ENCODE peak calls at places on chromosomes 2 and 18, in five cellular contexts. T is transverse colon, A is IMR-90, Z is spleen, M is Peyer's patch. O is an unnamed sample.

GRCh38 chr2:202716953-202717597 is 82.3 kb downstream of the FAM117B start:
- DNase-seq in T (no peak), A (no peak), Z (no peak), M (no peak), O (no peak)

GRCh38 chr2:96535331-96535730 is 1.2 kb upstream of the ARID5A start:
- DNase-seq in T (no peak), A (no peak), Z (peak), M (no peak), O (no peak)

GRCh38 chr2:152166633-152167032 is 8.9 kb downstream of the STAM2 start:
- DNase-seq in T (no peak), A (peak), Z (no peak), M (no peak), O (peak)

GRCh38 chr18:2087877-2088673 is 483.2 kb downstream of the METTL4 start:
- DNase-seq in T (no peak), A (no peak), Z (no peak), M (no peak), O (no peak)

GRCh38 chr2:36290306-36290705 is 65.3 kb upstream of the CRIM1 start:
- DNase-seq in T (no peak), A (no peak), Z (no peak), M (no peak), O (no peak)

GRCh38 chr2:196131949-196132925 is 39.1 kb downstream of the STK17B start:
- DNase-seq in T (no peak), A (peak), Z (no peak), M (no peak), O (peak)

GRCh38 chr2:15929861-15930260 is 10.5 kb upstream of the MYCN start:
- DNase-seq in T (no peak), A (no peak), Z (no peak), M (no peak), O (no peak)

GRCh38 chr2:159202568-159203071 is 83.9 kb downstream of the WDSUB1 start:
- DNase-seq in T (peak), A (peak), Z (no peak), M (peak), O (no peak)

GRCh38 chr2:8306530-8307351 is 375.1 kb upstream of the ID2 start:
- DNase-seq in T (no peak), A (peak), Z (no peak), M (no peak), O (no peak)

GRCh38 chr2:84493494-84493893 is 22.8 kb upstream of the DNAH6 start:
- DNase-seq in T (no peak), A (peak), Z (no peak), M (no peak), O (no peak)

GRCh38 chr2:12915792-12916191 is 199.1 kb downstream of the TRIB2 start:
- DNase-seq in T (no peak), A (peak), Z (no peak), M (no peak), O (no peak)

GRCh38 chr2:10271946-10272345 is 30.8 kb upstream of the HPCAL1 start:
- DNase-seq in T (peak), A (no peak), Z (peak), M (no peak), O (no peak)

GRCh38 chr18:11110509-11110908 is 38.9 kb downstream of the PIEZO2 start:
- DNase-seq in T (no peak), A (no peak), Z (no peak), M (no peak), O (no peak)

GRCh38 chr2:174076948-174077347 is 111.8 kb upstream of the SP3 start:
- DNase-seq in T (no peak), A (no peak), Z (no peak), M (no peak), O (no peak)

GRCh38 chr2:37378411-37378810 is 34.0 kb downstream of the QPCT start:
- DNase-seq in T (no peak), A (peak), Z (no peak), M (no peak), O (no peak)

GRCh38 chr18:55264108-55264507 is 304.8 kb upstream of the CCDC68 start:
- DNase-seq in T (no peak), A (peak), Z (no peak), M (no peak), O (no peak)

GRCh38 chr2:238670341-238670681 is 177.6 kb upstream of the TWIST2 start:
- DNase-seq in T (no peak), A (no peak), Z (no peak), M (no peak), O (no peak)

GRCh38 chr2:106537711-106538275 is 50.6 kb downstream of the CD8B2 start:
- DNase-seq in T (no peak), A (no peak), Z (no peak), M (no peak), O (no peak)

GRCh38 chr2:27798948-27799645 is 27.6 kb downstream of the MRPL33 start:
- DNase-seq in T (peak), A (peak), Z (no peak), M (no peak), O (no peak)

GRCh38 chr2:36451512-36451911 is 95.9 kb downstream of the CRIM1 start:
- DNase-seq in T (no peak), A (peak), Z (no peak), M (no peak), O (peak)

GRCh38 chr2:1278861-1279260 is 134.4 kb upstream of the TPO start:
- DNase-seq in T (no peak), A (no peak), Z (no peak), M (no peak), O (no peak)
- TF ChIP-seq POLR2A in T (no peak), A (no peak), Z (no peak), M (no peak), O (no peak)

DNA sequence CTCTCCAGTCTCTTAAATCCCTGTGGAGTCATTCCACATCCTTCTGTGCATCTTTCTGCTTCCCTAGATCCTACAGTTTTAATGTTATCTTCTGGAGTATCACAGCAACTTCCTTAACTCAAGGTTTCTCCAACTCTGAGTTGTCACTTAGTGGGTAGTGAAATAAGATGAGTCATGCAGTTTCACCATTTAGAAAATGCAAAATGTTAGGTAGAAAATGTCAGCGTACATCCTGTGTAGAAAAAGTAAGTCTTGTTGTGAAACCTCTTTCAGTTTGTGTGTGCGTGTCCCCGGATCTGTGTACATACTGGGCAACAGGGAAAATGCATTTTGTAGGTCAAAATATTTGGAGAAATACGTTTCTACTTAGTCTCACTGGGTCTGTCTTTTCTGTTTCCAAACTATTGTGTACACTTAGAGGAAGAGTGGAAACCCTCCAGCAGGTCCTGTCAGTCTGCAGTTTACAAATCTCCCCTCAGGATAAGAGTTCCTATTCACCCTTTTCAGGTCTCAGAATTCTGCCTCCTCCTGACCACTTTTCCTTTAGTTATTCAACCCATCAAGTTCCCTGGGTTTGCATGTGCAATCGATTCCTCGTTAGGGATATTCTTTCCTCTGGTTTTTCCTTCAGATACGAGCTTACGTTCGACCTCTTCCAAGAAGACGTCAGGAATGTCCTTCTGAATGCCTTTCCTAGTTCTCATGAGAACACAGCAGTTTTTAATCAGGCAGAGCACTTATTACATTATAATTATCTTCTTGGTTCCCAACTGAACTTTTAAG is 154.8 kb downstream of the TGIF1 start:
- DNase-seq in T (no peak), A (peak), Z (peak), M (no peak), O (peak)
- TF ChIP-seq POLR2A in T (peak), A (peak), Z (no peak), M (no peak), O (peak)

DNA sequence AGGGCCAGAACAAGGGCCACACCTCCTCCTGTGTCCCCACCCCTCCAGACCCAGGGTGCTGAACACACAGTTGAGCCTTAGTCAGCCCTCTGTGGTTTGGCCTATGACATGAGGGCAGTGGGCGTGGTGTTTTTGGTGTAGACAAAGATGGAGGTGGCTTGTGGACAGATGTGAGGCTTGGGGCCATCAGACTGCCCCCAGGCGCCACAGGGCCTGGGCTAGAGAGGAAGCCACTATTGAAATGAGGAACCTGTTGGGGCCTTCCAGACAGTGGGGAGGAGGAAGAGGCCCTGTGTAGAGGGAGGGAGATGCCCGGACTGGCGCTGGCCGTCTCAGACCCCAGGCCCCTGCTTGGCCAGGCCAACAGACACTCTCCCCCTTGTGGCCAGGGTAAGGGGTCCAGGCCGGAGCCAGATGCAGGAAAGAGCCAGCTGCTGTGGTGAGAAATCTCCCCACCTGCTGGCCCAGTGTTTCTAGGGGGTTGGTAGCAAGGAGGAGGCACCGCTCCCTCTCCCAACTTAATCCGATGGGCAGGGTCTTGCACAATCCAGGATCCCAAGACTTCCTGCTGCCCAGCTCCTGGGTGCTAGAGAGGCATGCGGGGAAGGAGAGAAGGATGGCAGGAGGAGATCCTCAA is 53.8 kb downstream of the SMAD7 start:
- DNase-seq in T (peak), A (peak), Z (peak), M (peak), O (peak)
- TF ChIP-seq POLR2A in T (no peak), A (no peak), Z (no peak), M (no peak), O (no peak)

DNA sequence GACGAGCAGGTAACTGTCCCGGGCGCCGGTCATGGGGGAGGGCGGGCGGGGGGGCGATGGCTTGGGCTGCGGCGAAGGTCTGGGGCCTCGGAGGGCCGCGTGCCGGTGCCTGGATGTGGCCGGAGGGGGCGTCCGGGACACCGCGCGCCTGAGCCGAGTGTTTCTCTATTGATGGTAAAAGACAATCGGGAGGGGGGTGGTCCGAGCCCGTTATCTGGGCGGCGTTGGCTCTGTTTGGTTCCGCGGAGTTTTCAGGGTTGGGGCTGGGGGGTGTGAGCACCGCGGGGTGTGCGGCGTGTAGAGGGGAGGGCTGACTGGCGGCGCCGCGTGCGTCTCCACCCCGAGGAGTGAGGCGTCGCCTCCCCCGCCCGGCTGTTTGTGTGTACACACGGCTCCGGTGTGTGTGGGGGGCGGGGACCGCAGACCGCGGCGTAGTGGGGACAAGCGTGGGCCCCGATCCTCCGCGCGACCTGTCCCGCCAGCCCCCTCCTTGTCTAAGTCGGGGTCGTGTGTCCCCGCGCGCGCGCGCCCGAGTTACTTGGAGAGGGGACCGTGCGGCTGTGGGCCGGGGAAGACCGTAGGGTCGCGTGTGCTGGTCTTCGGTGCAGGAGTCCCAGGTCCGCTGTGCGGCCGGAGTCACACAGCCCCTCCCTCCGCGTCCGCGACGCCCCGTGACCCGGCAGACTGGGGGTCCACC is 1.6 kb downstream of the CTIF start:
- DNase-seq in T (peak), A (peak), Z (peak), M (peak), O (peak)
- TF ChIP-seq POLR2A in T (no peak), A (no peak), Z (no peak), M (no peak), O (no peak)

GRCh38 chr2:25877431-25878360 is 591 bp downstream of the ASXL2 start:
- DNase-seq in T (peak), A (peak), Z (peak), M (peak), O (peak)
- TF ChIP-seq POLR2A in T (no peak), A (no peak), Z (no peak), M (peak), O (peak)

GRCh38 chr2:162125138-162125537 is 26.9 kb downstream of the GCG start:
- DNase-seq in T (no peak), A (peak), Z (no peak), M (no peak), O (no peak)
- TF ChIP-seq POLR2A in T (no peak), A (no peak), Z (no peak), M (no peak), O (no peak)

DNA sequence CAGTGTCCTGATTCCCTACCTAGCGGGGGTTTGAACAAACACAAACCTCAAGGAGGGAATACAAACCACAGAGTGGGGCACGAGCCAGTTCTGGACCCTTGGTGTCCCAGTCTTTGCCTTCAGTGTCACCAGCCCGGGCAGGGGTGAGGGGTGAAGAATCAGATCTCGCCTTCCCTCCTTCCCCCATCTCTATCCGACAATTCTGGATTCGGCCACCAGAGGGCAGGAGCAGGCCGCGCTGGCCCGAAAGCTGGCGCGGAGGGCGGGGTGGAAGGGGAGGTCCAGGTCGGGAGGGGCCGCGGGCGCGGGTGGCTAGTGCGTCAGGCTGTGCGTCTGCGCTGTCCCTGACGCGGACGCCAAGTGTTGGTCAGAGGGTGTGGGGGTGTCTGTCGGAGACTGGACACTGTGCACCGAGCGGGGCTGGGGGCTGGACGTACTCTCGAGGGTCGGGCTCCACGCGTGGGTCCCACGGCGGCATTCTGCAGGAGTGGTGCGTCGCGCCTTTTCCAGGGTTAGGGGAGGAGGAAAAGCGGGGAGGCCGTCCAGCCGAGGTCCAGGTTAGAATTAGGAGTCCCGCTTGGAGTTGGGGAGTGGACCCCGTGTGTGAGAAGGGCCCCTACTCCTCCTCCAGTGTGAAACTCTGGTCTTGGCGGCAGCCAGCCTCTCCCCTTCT is 2.9 kb upstream of the CRYBA2 start:
- DNase-seq in T (peak), A (peak), Z (peak), M (peak), O (peak)
- TF ChIP-seq POLR2A in T (peak), A (peak), Z (no peak), M (peak), O (no peak)

GRCh38 chr2:64650257-64650656 is 3.5 kb downstream of the SERTAD2 start:
- DNase-seq in T (no peak), A (no peak), Z (no peak), M (no peak), O (no peak)
- TF ChIP-seq POLR2A in T (no peak), A (no peak), Z (no peak), M (no peak), O (no peak)

GRCh38 chr18:78948707-78949106 is 30.9 kb upstream of the SALL3 start:
- DNase-seq in T (no peak), A (no peak), Z (no peak), M (no peak), O (no peak)
- TF ChIP-seq POLR2A in T (no peak), A (no peak), Z (no peak), M (no peak), O (no peak)

GRCh38 chr2:160268382-160268781 is 68.3 kb upstream of the ITGB6 start:
- DNase-seq in T (no peak), A (no peak), Z (no peak), M (no peak), O (no peak)

GRCh38 chr2:160270571-160271113 is 70.6 kb upstream of the ITGB6 start:
- DNase-seq in T (no peak), A (no peak), Z (no peak), M (no peak), O (no peak)

GRCh38 chr2:160271166-160272086 is 71.4 kb upstream of the ITGB6 start:
- DNase-seq in T (no peak), A (no peak), Z (no peak), M (no peak), O (no peak)

GRCh38 chr2:160269365-160269764 is 69.3 kb upstream of the ITGB6 start:
- DNase-seq in T (no peak), A (no peak), Z (no peak), M (no peak), O (no peak)

GRCh38 chr2:160269803-160270570 is 69.9 kb upstream of the ITGB6 start:
- DNase-seq in T (peak), A (peak), Z (peak), M (peak), O (peak)
- TF ChIP-seq POLR2A in T (peak), A (no peak), Z (no peak), M (no peak), O (no peak)

O was measured in erythroblast.